ENCODE peak calls at places on chromosome 16, in six cellular contexts. One of them, this sample, is unnamed.

GRCh38 chr16:25176136-25176535 is 40.6 kb upstream of the AQP8 start:
- DNase-seq in HCT116: no peak
- DNase-seq in GM12878: no peak
- DNase-seq in HepG2: no peak
- DNase-seq in K562: no peak
- DNase-seq in SK-N-SH: no peak
- DNase-seq in this sample: no peak

GRCh38 chr16:23962001-23962400 is 126.2 kb downstream of the PRKCB start:
- DNase-seq in HCT116: no peak
- DNase-seq in HepG2: no peak
- DNase-seq in SK-N-SH: no peak
- DNase-seq in K562: no peak
- DNase-seq in GM12878: no peak
- DNase-seq in this sample: no peak

GRCh38 chr16:321532-321931 is 31.0 kb downstream of the AXIN1 start:
- DNase-seq in SK-N-SH: no peak
- DNase-seq in HepG2: no peak
- DNase-seq in K562: no peak
- DNase-seq in GM12878: no peak
- DNase-seq in HCT116: no peak
- DNase-seq in this sample: no peak

GRCh38 chr16:89017956-89018604 is 41.1 kb upstream of the CBFA2T3 start:
- DNase-seq in SK-N-SH: no peak
- DNase-seq in HCT116: no peak
- DNase-seq in HepG2: no peak
- DNase-seq in K562: no peak
- DNase-seq in GM12878: no peak
- DNase-seq in this sample: no peak

GRCh38 chr16:28317040-28317880 is 24.9 kb downstream of the SBK1 start:
- DNase-seq in K562: peak
- DNase-seq in HCT116: peak
- DNase-seq in GM12878: no peak
- DNase-seq in SK-N-SH: peak
- DNase-seq in HepG2: peak
- DNase-seq in this sample: no peak

GRCh38 chr16:67451704-67452435 is 20.9 kb downstream of the HSD11B2 start:
- DNase-seq in K562: no peak
- DNase-seq in HepG2: no peak
- DNase-seq in HCT116: no peak
- DNase-seq in SK-N-SH: no peak
- DNase-seq in GM12878: no peak
- DNase-seq in this sample: no peak

GRCh38 chr16:88527186-88527936 is 42.8 kb upstream of the ZC3H18 start:
- DNase-seq in GM12878: no peak
- DNase-seq in HCT116: peak
- DNase-seq in K562: peak
- DNase-seq in HepG2: peak
- DNase-seq in SK-N-SH: peak
- DNase-seq in this sample: peak

GRCh38 chr16:88903267-88903666 is 36.8 kb upstream of the PABPN1L start:
- DNase-seq in HepG2: no peak
- DNase-seq in HCT116: no peak
- DNase-seq in SK-N-SH: no peak
- DNase-seq in GM12878: no peak
- DNase-seq in K562: no peak
- DNase-seq in this sample: no peak

GRCh38 chr16:14373406-14373805 is 256.7 kb downstream of the PARN start:
- DNase-seq in HCT116: no peak
- DNase-seq in GM12878: no peak
- DNase-seq in HepG2: no peak
- DNase-seq in SK-N-SH: no peak
- DNase-seq in K562: no peak
- DNase-seq in this sample: no peak

GRCh38 chr16:73049051-73049910 is 1.4 kb upstream of the ZFHX3 start:
- DNase-seq in K562: no peak
- DNase-seq in GM12878: no peak
- DNase-seq in SK-N-SH: no peak
- DNase-seq in HCT116: no peak
- DNase-seq in HepG2: no peak
- DNase-seq in this sample: no peak

GRCh38 chr16:53912155-53912554 is 208.2 kb downstream of the FTO start:
- DNase-seq in SK-N-SH: no peak
- DNase-seq in K562: no peak
- DNase-seq in HepG2: no peak
- DNase-seq in GM12878: peak
- DNase-seq in HCT116: no peak
- DNase-seq in this sample: no peak

GRCh38 chr16:27427538-27427937 is 25.6 kb downstream of the IL21R start:
- DNase-seq in HCT116: no peak
- DNase-seq in GM12878: no peak
- DNase-seq in SK-N-SH: no peak
- DNase-seq in HepG2: no peak
- DNase-seq in K562: no peak
- DNase-seq in this sample: no peak

GRCh38 chr16:2515180-2515803 is 1.5 kb downstream of the ATP6V0C start:
- DNase-seq in SK-N-SH: no peak
- DNase-seq in HepG2: no peak
- DNase-seq in HCT116: no peak
- DNase-seq in K562: peak
- DNase-seq in GM12878: no peak
- DNase-seq in this sample: no peak

GRCh38 chr16:12437761-12438440 is 365.8 kb downstream of the CPPED1 start:
- DNase-seq in SK-N-SH: no peak
- DNase-seq in GM12878: no peak
- DNase-seq in HepG2: no peak
- DNase-seq in HCT116: no peak
- DNase-seq in K562: no peak
- DNase-seq in this sample: no peak

GRCh38 chr16:83900611-83901010 is 1.7 kb downstream of the MLYCD start:
- DNase-seq in K562: no peak
- DNase-seq in HCT116: no peak
- DNase-seq in SK-N-SH: no peak
- DNase-seq in HepG2: no peak
- DNase-seq in GM12878: no peak
- DNase-seq in this sample: no peak

GRCh38 chr16:71276589-71277334 is 12.4 kb downstream of the CMTR2 start:
- DNase-seq in SK-N-SH: no peak
- DNase-seq in GM12878: no peak
- DNase-seq in HCT116: no peak
- DNase-seq in K562: peak
- DNase-seq in HepG2: no peak
- DNase-seq in this sample: no peak

GRCh38 chr16:1530883-1531637 is 2.4 kb upstream of the TMEM204 start:
- DNase-seq in K562: no peak
- DNase-seq in GM12878: no peak
- DNase-seq in HCT116: no peak
- DNase-seq in HepG2: no peak
- DNase-seq in SK-N-SH: peak
- DNase-seq in this sample: no peak

GRCh38 chr16:939311-939710 is 31.5 kb downstream of the LMF1 start:
- DNase-seq in GM12878: no peak
- DNase-seq in HCT116: no peak
- DNase-seq in SK-N-SH: no peak
- DNase-seq in HepG2: no peak
- DNase-seq in K562: no peak
- DNase-seq in this sample: no peak

GRCh38 chr16:89334988-89335802 is 117.7 kb downstream of the ZNF778 start:
- DNase-seq in SK-N-SH: no peak
- DNase-seq in GM12878: no peak
- DNase-seq in K562: no peak
- DNase-seq in HepG2: no peak
- DNase-seq in HCT116: no peak
- DNase-seq in this sample: no peak

GRCh38 chr16:50505714-50506542 is 42.3 kb upstream of the NKD1 start:
- DNase-seq in HepG2: peak
- DNase-seq in SK-N-SH: no peak
- DNase-seq in K562: no peak
- DNase-seq in HCT116: no peak
- DNase-seq in GM12878: no peak
- DNase-seq in this sample: no peak

GRCh38 chr16:85562102-85562786 is 50.9 kb upstream of the GSE1 start:
- DNase-seq in HepG2: no peak
- DNase-seq in GM12878: no peak
- DNase-seq in HCT116: no peak
- DNase-seq in SK-N-SH: no peak
- DNase-seq in K562: no peak
- DNase-seq in this sample: no peak
- TF ChIP-seq SIN3A in HepG2: no peak
- TF ChIP-seq SIN3A in GM12878: no peak
- TF ChIP-seq SIN3A in HCT116: no peak
- TF ChIP-seq SIN3A in SK-N-SH: no peak
- TF ChIP-seq SIN3A in K562: no peak
- TF ChIP-seq SIN3A in this sample: no peak

GRCh38 chr16:66328282-66328681 is 38.2 kb upstream of the CDH5 start:
- DNase-seq in GM12878: no peak
- DNase-seq in K562: no peak
- DNase-seq in HCT116: no peak
- DNase-seq in SK-N-SH: no peak
- DNase-seq in HepG2: no peak
- DNase-seq in this sample: no peak

GRCh38 chr16:66326995-66327513 is 39.4 kb upstream of the CDH5 start:
- DNase-seq in GM12878: no peak
- DNase-seq in HepG2: peak
- DNase-seq in HCT116: no peak
- DNase-seq in SK-N-SH: no peak
- DNase-seq in K562: peak
- DNase-seq in this sample: no peak

GRCh38 chr16:66322174-66322573 is 44.3 kb upstream of the CDH5 start:
- DNase-seq in SK-N-SH: no peak
- DNase-seq in HepG2: no peak
- DNase-seq in K562: no peak
- DNase-seq in HCT116: no peak
- DNase-seq in GM12878: no peak
- DNase-seq in this sample: no peak

GRCh38 chr16:66325977-66326376 is 40.5 kb upstream of the CDH5 start:
- DNase-seq in HepG2: no peak
- DNase-seq in K562: no peak
- DNase-seq in HCT116: no peak
- DNase-seq in GM12878: no peak
- DNase-seq in SK-N-SH: no peak
- DNase-seq in this sample: no peak

DNA sequence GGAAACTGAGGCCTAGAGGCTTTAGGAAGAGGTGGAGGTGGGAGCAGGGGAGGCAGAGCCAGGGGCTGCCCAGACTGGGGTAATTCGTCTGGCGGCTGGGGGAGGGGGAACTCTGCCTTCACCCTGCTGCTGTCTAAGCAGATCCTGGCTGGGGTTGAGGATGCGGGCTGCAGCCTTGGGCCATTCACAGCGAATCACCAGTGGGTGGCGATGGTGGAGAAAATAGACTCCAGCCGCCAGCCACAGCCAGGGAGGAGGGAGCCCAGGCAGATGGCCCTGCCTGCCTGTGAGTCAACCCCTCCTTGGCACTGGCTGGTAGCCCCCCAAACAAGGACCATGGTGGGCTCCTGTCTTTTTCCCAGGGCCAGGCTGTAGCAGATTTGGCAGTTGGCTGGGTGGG is 41.7 kb upstream of the CDH5 start:
- DNase-seq in HCT116: peak
- DNase-seq in SK-N-SH: peak
- DNase-seq in HepG2: peak
- DNase-seq in K562: peak
- DNase-seq in GM12878: no peak
- DNase-seq in this sample: no peak
- TF ChIP-seq CTCF in HCT116: peak
- TF ChIP-seq CTCF in SK-N-SH: peak
- TF ChIP-seq CTCF in HepG2: peak
- TF ChIP-seq CTCF in K562: peak
- TF ChIP-seq CTCF in GM12878: no peak
- TF ChIP-seq CTCF in this sample: no peak

GRCh38 chr16:82298472-82298871 is 128.4 kb upstream of the MPHOSPH6 start:
- DNase-seq in HepG2: no peak
- DNase-seq in SK-N-SH: no peak
- DNase-seq in GM12878: no peak
- DNase-seq in K562: no peak
- DNase-seq in HCT116: no peak
- DNase-seq in this sample: no peak

GRCh38 chr16:82287948-82288347 is 117.9 kb upstream of the MPHOSPH6 start:
- DNase-seq in HCT116: no peak
- DNase-seq in SK-N-SH: no peak
- DNase-seq in HepG2: no peak
- DNase-seq in GM12878: no peak
- DNase-seq in K562: no peak
- DNase-seq in this sample: no peak

GRCh38 chr16:82294874-82295273 is 124.8 kb upstream of the MPHOSPH6 start:
- DNase-seq in SK-N-SH: no peak
- DNase-seq in HCT116: no peak
- DNase-seq in K562: no peak
- DNase-seq in HepG2: no peak
- DNase-seq in GM12878: no peak
- DNase-seq in this sample: no peak

GRCh38 chr16:82295306-82296201 is 125.5 kb upstream of the MPHOSPH6 start:
- DNase-seq in HCT116: no peak
- DNase-seq in HepG2: no peak
- DNase-seq in K562: no peak
- DNase-seq in SK-N-SH: no peak
- DNase-seq in GM12878: no peak
- DNase-seq in this sample: no peak

GRCh38 chr16:82293671-82294070 is 123.6 kb upstream of the MPHOSPH6 start:
- DNase-seq in HepG2: no peak
- DNase-seq in HCT116: no peak
- DNase-seq in GM12878: no peak
- DNase-seq in K562: no peak
- DNase-seq in SK-N-SH: no peak
- DNase-seq in this sample: no peak
- TF ChIP-seq REST in HepG2: no peak
- TF ChIP-seq REST in HCT116: no peak
- TF ChIP-seq REST in GM12878: no peak
- TF ChIP-seq REST in K562: no peak
- TF ChIP-seq REST in SK-N-SH: no peak
- TF ChIP-seq REST in this sample: no peak

GRCh38 chr16:29789775-29790182 is 772 bp upstream of the KIF22 start:
- DNase-seq in SK-N-SH: no peak
- DNase-seq in HCT116: no peak
- DNase-seq in HepG2: no peak
- DNase-seq in GM12878: no peak
- DNase-seq in K562: no peak
- DNase-seq in this sample: no peak
- TF ChIP-seq SIN3A in SK-N-SH: no peak
- TF ChIP-seq SIN3A in HCT116: no peak
- TF ChIP-seq SIN3A in HepG2: no peak
- TF ChIP-seq SIN3A in GM12878: no peak
- TF ChIP-seq SIN3A in K562: no peak
- TF ChIP-seq SIN3A in this sample: no peak

This sample was measured in Panc1.